ENCODE peak calls at places on chromosomes 5 and 9, in four cellular contexts. G, B, L and K are unnamed samples.

GRCh38 chr9:115296831-115297565 is 179.0 kb upstream of the TNC start:
- DNase-seq in B (no peak), L (no peak), G (peak), K (peak)

GRCh38 chr9:129262261-129262660 is 84.2 kb upstream of the IER5L start:
- DNase-seq in B (peak), L (no peak), G (no peak), K (no peak)

GRCh38 chr9:27564031-27564430 is 9.2 kb downstream of the C9orf72 start:
- DNase-seq in B (no peak), G (no peak), L (no peak), K (no peak)

GRCh38 chr9:113654605-113655193 is 191.2 kb downstream of the RGS3 start:
- DNase-seq in L (peak), B (peak), G (peak), K (peak)

GRCh38 chr9:108153391-108153790 is 663.8 kb upstream of the KLF4 start:
- DNase-seq in L (no peak), G (no peak), B (no peak), K (no peak)

GRCh38 chr5:42985129-42986037 is 54.7 kb downstream of the ANXA2R start:
- DNase-seq in G (peak), L (peak), B (no peak), K (peak)

GRCh38 chr9:76161546-76161945 is 232.7 kb downstream of the RFK start:
- DNase-seq in G (peak), B (no peak), L (peak), K (peak)

GRCh38 chr5:92552206-92553160 is 1028.5 kb downstream of the NR2F1-AS1 start:
- DNase-seq in G (peak), L (peak), B (no peak), K (peak)

GRCh38 chr5:132277971-132278964 is 15.9 kb upstream of the SLC22A4 start:
- DNase-seq in L (no peak), B (no peak), G (no peak), K (no peak)

GRCh38 chr9:136794281-136795026 is 1.7 kb upstream of the CCDC183 start:
- DNase-seq in B (no peak), G (no peak), L (no peak), K (no peak)

GRCh38 chr9:89745601-89746376 is 141.0 kb downstream of the GADD45G start:
- DNase-seq in G (no peak), B (no peak), L (no peak), K (no peak)

GRCh38 chr5:162995568-162995967 is 441.8 kb upstream of the CCNG1 start:
- DNase-seq in B (no peak), G (no peak), L (no peak), K (no peak)

GRCh38 chr9:18390393-18390792 is 83.6 kb upstream of the ADAMTSL1 start:
- DNase-seq in G (peak), B (no peak), L (peak), K (no peak)

GRCh38 chr5:125041798-125042197 is 295.4 kb upstream of the ZNF608 start:
- DNase-seq in B (no peak), G (no peak), L (no peak), K (no peak)

GRCh38 chr5:31021181-31021624 is 172.3 kb upstream of the CDH6 start:
- DNase-seq in G (peak), L (peak), B (no peak), K (peak)

GRCh38 chr5:82183828-82184227 is 94.3 kb downstream of the RPS23 start:
- DNase-seq in G (peak), B (no peak), L (peak), K (peak)

GRCh38 chr5:132110930-132111329 is 37.3 kb downstream of the CSF2 start:
- DNase-seq in B (no peak), L (no peak), G (peak), K (no peak)

GRCh38 chr9:86854898-86855523 is 92.3 kb downstream of the GAS1 start:
- DNase-seq in B (no peak), G (peak), L (peak), K (peak)

GRCh38 chr9:134058716-134059115 is 9.1 kb downstream of the BRD3 start:
- DNase-seq in L (no peak), B (no peak), G (peak), K (no peak)

GRCh38 chr5:132764051-132764450 is 13.0 kb downstream of the SEPTIN8 start:
- DNase-seq in G (no peak), L (no peak), B (no peak), K (no peak)

GRCh38 chr9:101311759-101312420 is 72.9 kb downstream of the BAAT start:
- DNase-seq in G (peak), B (no peak), L (peak), K (peak)

GRCh38 chr5:68911840-68912690 is 181.7 kb upstream of the SLC30A5 start:
- DNase-seq in L (peak), B (no peak), G (peak), K (peak)

GRCh38 chr5:129973716-129974426 is 69.6 kb downstream of the CHSY3 start:
- DNase-seq in L (peak), G (peak), B (no peak), K (peak)

GRCh38 chr5:133203317-133204305 is 151.8 kb downstream of the HSPA4 start:
- DNase-seq in B (no peak), L (no peak), G (no peak), K (no peak)

GRCh38 chr5:91189480-91190332 is 193.4 kb downstream of the ARRDC3 start:
- DNase-seq in L (peak), B (no peak), G (peak), K (peak)

GRCh38 chr5:96115467-96115812 is 153.8 kb upstream of the ELL2 start:
- DNase-seq in B (no peak), L (no peak), G (no peak), K (no peak)

GRCh38 chr5:171371326-171371725 is 16.3 kb upstream of the NPM1 start:
- DNase-seq in G (peak), B (no peak), L (no peak), K (no peak)

GRCh38 chr9:136268318-136268717 is 22.7 kb upstream of the QSOX2 start:
- DNase-seq in G (no peak), B (no peak), L (peak), K (peak)

GRCh38 chr9:127132921-127133647 is 10.6 kb upstream of the ANGPTL2 start:
- DNase-seq in G (peak), L (no peak), B (no peak), K (peak)

GRCh38 chr5:43191740-43192557 is at the start of gene NIM1K:
- DNase-seq in G (peak), B (peak), L (peak), K (peak)

GRCh38 chr9:16870606-16871357 is at the start of gene BNC2:
- DNase-seq in L (peak), B (peak), G (peak), K (peak)

DNA sequence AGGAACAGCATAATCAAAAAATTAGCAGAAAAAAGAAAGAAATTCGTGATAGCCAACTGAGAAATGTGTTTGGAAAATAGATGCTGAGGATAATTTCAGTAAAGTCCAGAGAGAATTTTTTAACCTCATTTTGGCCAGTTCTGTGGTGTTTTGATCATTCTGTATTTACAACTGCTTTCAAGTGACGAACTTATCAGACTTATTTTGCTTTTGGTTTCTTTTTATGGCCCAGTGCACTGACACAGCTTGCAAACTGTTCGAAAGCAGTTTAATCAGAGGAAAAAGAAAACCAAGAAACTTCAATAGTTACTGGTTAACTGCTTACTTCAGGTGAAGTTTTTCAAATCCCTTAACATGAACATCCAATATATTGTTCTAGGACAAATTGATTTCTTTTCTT is 1.9 kb downstream of the SDHA start:
- DNase-seq in B (no peak), G (peak), L (no peak), K (no peak)
- H3K4me3 ChIP-seq in B (peak), G (peak), L (peak), K (peak)

DNA sequence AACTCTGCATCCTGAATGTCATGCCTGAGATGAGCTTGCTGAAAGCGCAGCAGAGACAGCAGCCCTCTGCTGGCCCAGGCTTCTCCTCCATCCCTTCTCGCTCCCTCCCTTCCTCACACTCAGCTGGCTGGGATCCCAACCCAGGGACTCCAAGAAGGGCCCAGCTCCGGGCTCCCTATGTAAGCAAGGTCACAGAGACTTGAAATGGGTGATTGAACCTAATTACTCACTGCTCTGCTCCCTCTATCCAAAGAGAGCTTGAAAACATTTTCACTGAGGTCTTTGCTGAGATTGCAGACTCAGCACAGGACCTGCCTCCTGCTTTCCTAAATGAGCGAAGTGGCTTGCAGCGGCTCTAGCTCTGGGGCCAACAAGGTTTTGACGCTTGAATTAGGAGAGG is 42.8 kb downstream of the RAPGEF1 start:
- DNase-seq in B (peak), L (peak), G (peak), K (peak)
- H3K27ac ChIP-seq in B (peak), L (peak), G (no peak), K (no peak)

DNA sequence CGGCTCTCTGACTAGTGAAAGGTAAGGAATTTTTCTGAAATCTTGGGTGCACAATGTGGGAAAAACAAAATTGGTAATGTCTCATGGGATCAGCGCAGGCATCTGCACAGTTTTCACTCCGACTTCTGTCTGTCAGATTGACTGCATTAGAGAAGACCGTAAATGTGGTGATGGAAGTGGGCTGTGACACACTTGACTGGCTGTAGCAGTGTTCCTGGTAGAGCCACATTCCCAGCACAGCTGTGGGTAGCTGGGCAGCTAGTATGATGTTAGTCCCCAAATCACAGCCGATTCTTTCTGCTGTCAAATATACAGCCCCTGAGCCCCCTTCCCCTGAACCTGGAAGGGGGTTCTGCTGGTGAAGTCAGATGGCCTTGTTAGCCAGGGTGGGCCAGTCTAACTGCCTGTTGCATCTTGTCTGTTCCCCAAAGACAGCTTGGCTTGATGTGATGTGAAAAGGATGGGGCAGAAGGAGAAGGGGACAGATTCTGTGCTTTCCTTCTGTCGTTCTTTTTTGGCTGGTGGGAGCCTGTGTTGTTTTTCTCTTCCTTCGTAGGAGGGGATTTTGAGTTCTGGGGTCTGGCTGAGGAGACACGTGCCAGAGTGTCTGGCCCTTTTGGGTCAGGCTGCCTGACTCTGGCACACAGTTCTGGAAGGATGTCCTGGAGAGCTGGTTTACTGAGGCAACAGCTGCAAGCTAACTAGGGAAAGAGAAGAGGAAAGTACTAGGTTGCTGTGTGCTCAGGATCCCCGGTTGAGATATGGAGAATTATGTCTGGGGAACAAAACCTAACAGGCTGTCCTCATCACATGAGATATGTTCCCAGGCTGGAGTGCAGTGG is 66.4 kb upstream of the SPRY4 start:
- DNase-seq in B (no peak), G (no peak), L (peak), K (no peak)
- H3K4me3 ChIP-seq in B (no peak), G (no peak), L (no peak), K (no peak)

DNA sequence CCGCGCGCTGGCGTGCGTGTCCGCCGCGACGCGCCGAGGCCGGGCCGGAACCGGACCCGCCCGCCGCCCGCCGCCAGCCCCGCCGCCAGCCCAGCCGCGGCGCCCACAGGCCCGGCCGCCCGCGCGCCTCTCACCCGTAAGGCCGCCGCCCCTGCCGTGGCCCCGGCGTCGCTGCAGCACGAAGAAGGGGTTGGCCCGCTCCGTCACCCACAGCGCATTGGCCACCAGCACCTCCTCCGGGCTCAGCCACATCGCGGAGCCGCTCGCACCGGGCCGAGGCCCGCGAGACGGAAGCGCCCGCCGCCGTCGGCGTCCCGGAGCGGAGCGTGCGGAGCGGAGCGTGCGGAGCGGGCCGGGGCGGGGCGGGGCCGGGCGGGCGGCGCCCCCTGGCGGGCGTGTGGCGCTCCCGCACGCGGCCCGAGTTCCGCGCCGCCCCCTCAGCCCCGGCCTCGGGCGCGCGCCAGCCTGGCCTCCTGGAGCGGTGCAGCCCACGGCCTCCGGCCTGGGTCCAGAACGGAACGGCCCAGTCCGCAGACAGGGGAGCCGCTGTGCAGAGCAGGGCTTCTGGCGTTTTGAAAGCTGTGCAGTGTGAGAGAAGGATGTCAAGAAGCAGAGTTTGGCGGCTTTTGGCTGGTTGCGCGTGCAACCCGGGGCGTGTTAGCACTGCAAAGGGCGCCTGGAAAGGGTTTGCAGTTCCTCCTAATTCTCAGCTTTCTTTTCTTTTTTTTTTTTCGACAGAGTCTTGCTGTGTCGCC is at the start of gene TBC1D9B:
- DNase-seq in G (peak), L (peak), B (peak), K (peak)
- H3K27ac ChIP-seq in G (peak), L (no peak), B (peak), K (peak)

DNA sequence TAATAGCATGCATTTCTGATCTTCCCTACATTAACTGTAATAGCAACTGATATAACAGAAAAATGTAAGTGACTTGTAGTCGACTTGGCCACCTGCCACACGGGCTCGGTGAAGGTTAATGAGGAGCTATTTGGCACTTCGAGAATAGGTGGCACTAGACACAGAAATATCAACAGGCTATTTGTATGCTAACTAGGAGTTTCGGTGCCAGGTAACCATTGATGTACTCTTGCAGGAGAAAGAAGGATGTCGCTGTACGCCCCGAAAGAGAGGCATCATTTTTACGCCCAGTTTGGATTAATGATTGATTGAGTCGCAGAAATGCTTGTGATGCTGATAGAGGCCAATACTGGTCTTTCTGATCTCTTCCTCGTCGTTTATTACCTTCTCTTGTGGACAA is 516 bp upstream of the DMRT2 start:
- DNase-seq in L (no peak), G (no peak), B (no peak), K (no peak)
- H3K4me3 ChIP-seq in L (no peak), G (no peak), B (peak), K (no peak)

DNA sequence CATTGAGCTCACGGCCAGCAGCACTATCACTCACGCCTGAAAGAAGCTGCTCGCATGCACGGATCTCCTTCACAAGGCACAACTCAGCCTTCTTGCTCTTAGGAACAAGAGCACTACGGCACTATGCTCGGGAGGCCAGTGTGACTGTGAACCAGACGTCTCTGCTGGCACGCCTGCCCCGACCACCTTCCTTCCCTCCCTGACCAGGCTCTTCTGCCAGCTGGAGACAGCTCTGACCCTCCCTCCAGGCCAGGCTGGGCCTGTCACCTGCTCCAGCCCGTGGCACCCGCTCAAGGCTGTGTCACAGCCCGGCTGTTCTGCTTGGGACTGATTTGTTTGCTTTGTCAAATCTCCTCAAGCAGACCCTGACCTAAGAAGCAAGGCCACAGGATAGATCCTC is 7.0 kb downstream of the TBC1D9B start:
- DNase-seq in G (no peak), L (no peak), B (no peak), K (no peak)
- H3K27ac ChIP-seq in G (no peak), L (no peak), B (no peak), K (no peak)

DNA sequence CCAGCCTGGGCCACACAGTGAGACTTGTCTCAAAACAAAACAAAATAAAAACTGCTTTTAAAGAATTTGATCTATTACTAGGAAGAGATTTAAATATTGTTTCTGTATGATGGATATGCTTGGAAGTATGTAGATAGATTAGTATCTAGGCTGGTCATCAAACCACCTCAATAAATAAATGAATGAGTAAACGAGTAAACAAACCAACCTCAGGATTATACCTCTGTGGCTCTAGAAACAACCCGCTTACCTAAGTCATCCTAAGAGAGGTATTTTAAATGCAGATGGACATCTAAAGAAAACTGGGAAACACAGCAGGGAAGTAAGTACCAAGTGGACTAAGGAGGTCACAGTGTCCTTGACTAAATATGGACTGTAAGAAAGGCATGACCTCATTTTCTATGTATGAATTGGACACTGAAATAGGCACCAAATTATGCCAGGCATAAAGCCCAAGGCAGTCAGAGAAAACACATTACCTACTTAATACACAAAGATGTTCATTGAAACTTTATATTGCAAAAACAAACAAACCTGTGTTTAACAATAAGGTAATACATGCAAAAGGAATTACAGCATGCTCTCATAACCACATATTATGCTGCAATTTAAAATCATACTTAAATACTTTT is 7.3 kb downstream of the ANKH start:
- DNase-seq in G (no peak), L (no peak), B (no peak), K (no peak)
- H3K4me3 ChIP-seq in G (no peak), L (no peak), B (no peak), K (no peak)